ENCODE peak calls at places on chromosomes 3 and 15, in four cellular contexts. One of them, this sample, is unnamed.

GRCh38 chr15:33587773-33588172 is 277.0 kb downstream of the RYR3 start:
- DNase-seq in left ventricle myocardium superior: no peak
- DNase-seq in neural crest cell: no peak
- DNase-seq in heart right ventricle: no peak
- DNase-seq in this sample: no peak

GRCh38 chr3:150345021-150345538 is 63.0 kb upstream of the TSC22D2 start:
- DNase-seq in left ventricle myocardium superior: no peak
- DNase-seq in neural crest cell: no peak
- DNase-seq in heart right ventricle: no peak
- DNase-seq in this sample: no peak

GRCh38 chr15:62046064-62046779 is 14.0 kb downstream of the VPS13C start:
- DNase-seq in left ventricle myocardium superior: no peak
- DNase-seq in neural crest cell: no peak
- DNase-seq in heart right ventricle: no peak
- DNase-seq in this sample: no peak

GRCh38 chr3:28050895-28051294 is 190.5 kb upstream of the CMC1 start:
- DNase-seq in left ventricle myocardium superior: no peak
- DNase-seq in neural crest cell: no peak
- DNase-seq in heart right ventricle: no peak
- DNase-seq in this sample: no peak

GRCh38 chr3:170128977-170129431 is 52.5 kb downstream of the PHC3 start:
- DNase-seq in left ventricle myocardium superior: no peak
- DNase-seq in neural crest cell: no peak
- DNase-seq in heart right ventricle: no peak
- DNase-seq in this sample: no peak

GRCh38 chr3:146469206-146470017 is at the start of gene PLSCR2:
- DNase-seq in left ventricle myocardium superior: peak; percentile 69
- DNase-seq in neural crest cell: no peak
- DNase-seq in heart right ventricle: peak; percentile 63
- DNase-seq in this sample: peak; percentile 60

GRCh38 chr3:193948459-193948858 is 187.5 kb upstream of the HES1 start:
- DNase-seq in left ventricle myocardium superior: no peak
- DNase-seq in neural crest cell: no peak
- DNase-seq in heart right ventricle: no peak
- DNase-seq in this sample: no peak

GRCh38 chr3:127085576-127085975 is 102.7 kb downstream of the PLXNA1 start:
- DNase-seq in left ventricle myocardium superior: no peak
- DNase-seq in neural crest cell: no peak
- DNase-seq in heart right ventricle: no peak
- DNase-seq in this sample: no peak

GRCh38 chr3:96813820-96814580 is 394 bp upstream of the EPHA6 start:
- DNase-seq in left ventricle myocardium superior: peak; percentile 63
- DNase-seq in neural crest cell: peak; percentile 52
- DNase-seq in heart right ventricle: peak; percentile 28
- DNase-seq in this sample: peak; percentile 20

GRCh38 chr15:88902846-88903245 is 7.5 kb upstream of the HAPLN3 start:
- DNase-seq in left ventricle myocardium superior: no peak
- DNase-seq in neural crest cell: no peak
- DNase-seq in heart right ventricle: no peak
- DNase-seq in this sample: no peak

GRCh38 chr3:182491571-182491970 is 301.7 kb upstream of the ATP11B start:
- DNase-seq in left ventricle myocardium superior: no peak
- DNase-seq in neural crest cell: no peak
- DNase-seq in heart right ventricle: no peak
- DNase-seq in this sample: no peak

GRCh38 chr15:42608110-42608531 is 32.7 kb downstream of the STARD9 start:
- DNase-seq in left ventricle myocardium superior: no peak
- DNase-seq in neural crest cell: no peak
- DNase-seq in heart right ventricle: peak; percentile 21
- DNase-seq in this sample: no peak

GRCh38 chr3:44555753-44556152 is 760 bp downstream of the ZKSCAN7 start:
- DNase-seq in left ventricle myocardium superior: no peak
- DNase-seq in neural crest cell: no peak
- DNase-seq in heart right ventricle: no peak
- DNase-seq in this sample: no peak

GRCh38 chr3:16295298-16295890 is 30.4 kb downstream of the OXNAD1 start:
- DNase-seq in left ventricle myocardium superior: no peak
- DNase-seq in neural crest cell: no peak
- DNase-seq in heart right ventricle: no peak
- DNase-seq in this sample: no peak

GRCh38 chr3:62493116-62493801 is 119.9 kb upstream of the FEZF2 start:
- DNase-seq in left ventricle myocardium superior: no peak
- DNase-seq in neural crest cell: no peak
- DNase-seq in heart right ventricle: no peak
- DNase-seq in this sample: no peak

GRCh38 chr15:29672923-29673809 is 149.1 kb downstream of the TJP1 start:
- DNase-seq in left ventricle myocardium superior: no peak
- DNase-seq in neural crest cell: no peak
- DNase-seq in heart right ventricle: no peak
- DNase-seq in this sample: no peak

GRCh38 chr3:162938073-162938472 is 1441.5 kb downstream of the OTOL1 start:
- DNase-seq in left ventricle myocardium superior: no peak
- DNase-seq in neural crest cell: no peak
- DNase-seq in heart right ventricle: no peak
- DNase-seq in this sample: no peak